ENCODE peak calls at places on chromosome 7, in four cellular contexts. O, U, C and E are unnamed samples.

GRCh38 chr7:129989466-129989865 is 36.7 kb upstream of the UBE2H start:
- DNase-seq in O (peak), U (no peak), C (no peak), E (no peak)

GRCh38 chr7:105098863-105099515 is 85.0 kb downstream of the KMT2E start:
- DNase-seq in O (no peak), U (no peak), C (peak), E (no peak)

GRCh38 chr7:96347471-96347870 is 25.6 kb upstream of the SLC25A13 start:
- DNase-seq in O (no peak), U (no peak), C (no peak), E (no peak)

GRCh38 chr7:26648429-26649015 is 215.9 kb downstream of the SKAP2 start:
- DNase-seq in O (no peak), U (no peak), C (peak), E (no peak)

GRCh38 chr7:121294448-121294992 is 34.3 kb upstream of the WNT16 start:
- DNase-seq in O (no peak), U (no peak), C (no peak), E (no peak)

GRCh38 chr7:124263232-124263827 is 230.5 kb upstream of the TMEM229A start:
- DNase-seq in O (peak), U (peak), C (no peak), E (no peak)

GRCh38 chr7:22001345-22002004 is 55.8 kb upstream of the CDCA7L start:
- DNase-seq in O (peak), U (no peak), C (peak), E (no peak)

GRCh38 chr7:81111358-81111757 is 192.5 kb upstream of the SEMA3C start:
- DNase-seq in O (no peak), U (no peak), C (peak), E (no peak)

GRCh38 chr7:112010994-112011393 is 195.2 kb downstream of the DOCK4 start:
- DNase-seq in O (no peak), U (no peak), C (no peak), E (no peak)

GRCh38 chr7:90173127-90173844 is 19.0 kb downstream of the STEAP1 start:
- DNase-seq in O (peak), U (no peak), C (no peak), E (no peak)

GRCh38 chr7:16114633-16115032 is 306.7 kb downstream of the CRPPA start:
- DNase-seq in O (no peak), U (no peak), C (peak), E (no peak)

GRCh38 chr7:12731214-12731656 is 43.8 kb downstream of the ARL4A start:
- DNase-seq in O (no peak), U (no peak), C (no peak), E (no peak)

GRCh38 chr7:6290345-6290744 is 17.9 kb upstream of the CYTH3 start:
- DNase-seq in O (no peak), U (no peak), C (no peak), E (no peak)

GRCh38 chr7:13829914-13830603 is 159.4 kb downstream of the ETV1 start:
- DNase-seq in O (no peak), U (no peak), C (peak), E (no peak)

GRCh38 chr7:151081170-151082101 is 827 bp upstream of the FASTK start:
- DNase-seq in O (no peak), U (peak), C (no peak), E (peak)

GRCh38 chr7:139387594-139387993 is 27.9 kb downstream of the LUC7L2 start:
- DNase-seq in O (no peak), U (no peak), C (no peak), E (no peak)

GRCh38 chr7:77368974-77369373 is 47.2 kb downstream of the GSAP start:
- DNase-seq in O (no peak), U (no peak), C (no peak), E (no peak)

GRCh38 chr7:93189235-93189634 is 37.0 kb downstream of the HEPACAM2 start:
- DNase-seq in O (no peak), U (no peak), C (no peak), E (no peak)

GRCh38 chr7:133645870-133646492 is 393.1 kb downstream of the EXOC4 start:
- DNase-seq in O (no peak), U (no peak), C (peak), E (no peak)

GRCh38 chr7:23246540-23246939 is at the start of gene GPNMB:
- DNase-seq in O (no peak), U (no peak), C (peak), E (no peak)

GRCh38 chr7:25002826-25003225 is 22.8 kb upstream of the OSBPL3 start:
- DNase-seq in O (no peak), U (no peak), C (no peak), E (no peak)

GRCh38 chr7:99374121-99375064 is at the start of gene ARPC1B:
- DNase-seq in O (no peak), U (peak), C (peak), E (peak)

GRCh38 chr7:80960228-80960627 is 41.4 kb upstream of the SEMA3C start:
- DNase-seq in O (no peak), U (no peak), C (peak), E (no peak)

GRCh38 chr7:131859162-131859821 is 302.9 kb upstream of the PODXL start:
- DNase-seq in O (peak), U (peak), C (peak), E (peak)

GRCh38 chr7:29494350-29494749 is 69.3 kb upstream of the PRR15 start:
- DNase-seq in O (no peak), U (no peak), C (peak), E (no peak)

GRCh38 chr7:128904381-128905197 is 5.9 kb downstream of the KCP start:
- DNase-seq in O (peak), U (no peak), C (peak), E (no peak)

GRCh38 chr7:15041226-15041625 is 138.7 kb upstream of the DGKB start:
- DNase-seq in O (no peak), U (no peak), C (no peak), E (no peak)

GRCh38 chr7:38294926-38295325 is 21.5 kb upstream of the TARP start:
- DNase-seq in O (no peak), U (no peak), C (no peak), E (no peak)

GRCh38 chr7:136303162-136303561 is 326.0 kb upstream of the MTPN start:
- DNase-seq in O (no peak), U (no peak), C (peak), E (no peak)

GRCh38 chr7:147079083-147079482 is 962.5 kb downstream of the CNTNAP2 start:
- DNase-seq in O (no peak), U (no peak), C (no peak), E (no peak)

GRCh38 chr7:26492816-26493215 is 201.2 kb downstream of the SNX10 start:
- DNase-seq in O (no peak), U (no peak), C (no peak), E (no peak)

GRCh38 chr7:117673839-117674238 is 194.0 kb downstream of the CFTR start:
- DNase-seq in O (no peak), U (no peak), C (peak), E (no peak)

GRCh38 chr7:42935861-42936260 is 3.7 kb downstream of the MRPL32 start:
- DNase-seq in O (no peak), U (no peak), C (no peak), E (no peak)

GRCh38 chr7:75819711-75820110 is 6.1 kb upstream of the CCL24 start:
- DNase-seq in O (no peak), U (no peak), C (no peak), E (no peak)

GRCh38 chr7:27181795-27182275 is 3.2 kb downstream of the HOXA11 start:
- DNase-seq in O (no peak), U (peak), C (no peak), E (no peak)

GRCh38 chr7:36119005-36119711 is 33.9 kb upstream of the EEPD1 start:
- DNase-seq in O (no peak), U (no peak), C (peak), E (no peak)

GRCh38 chr7:30459591-30460245 is 18.9 kb downstream of the NOD1 start:
- DNase-seq in O (no peak), U (no peak), C (peak), E (no peak)

GRCh38 chr7:45656431-45656830 is 82.3 kb downstream of the ADCY1 start:
- DNase-seq in O (no peak), U (no peak), C (no peak), E (no peak)